ENCODE peak calls at places on chromosomes 5 and 9, in five cellular contexts. S is activated T-helper 1 cell treated with anti-CD3 and anti-CD28 coated beads, Interleukin-12 subunit alpha, Interleukin-12 subunit beta, Interleukin-2, Interleukin-4 antibody, amounts not matched to agents 30 ng/mL and 10 ng/mL and 1 ng/mL, durations not matched to agents 14 hours and 24 hours and 36 hours; W is nephron progenitor cell; V is pancreas; L is hypothalamus. Z is an unnamed sample.

GRCh38 chr5:132243366-132243977 is 14.0 kb upstream of the PDLIM4 start:
- DNase-seq in L (no peak), W (no peak), V (no peak), S (no peak), Z (no peak)

GRCh38 chr5:1255081-1255561 is 29.9 kb downstream of the SLC6A18 start:
- DNase-seq in L (no peak), S (peak), W (no peak), V (peak), Z (no peak)

GRCh38 chr5:67206381-67207328 is 10.1 kb upstream of the CD180 start:
- DNase-seq in L (no peak), S (peak), V (no peak), W (no peak), Z (peak)

GRCh38 chr9:104911029-104911607 is 16.8 kb downstream of the ABCA1 start:
- DNase-seq in L (no peak), V (no peak), S (no peak), W (no peak), Z (no peak)

GRCh38 chr5:52961238-52961637 is 27.9 kb upstream of the ITGA2 start:
- DNase-seq in V (no peak), W (no peak), L (no peak), S (no peak), Z (no peak)

GRCh38 chr9:123062306-123063171 is 29.1 kb downstream of the GPR21 start:
- DNase-seq in V (no peak), W (no peak), S (no peak), L (no peak), Z (no peak)

GRCh38 chr5:143648696-143649095 is 163.3 kb upstream of the HMHB1 start:
- DNase-seq in S (no peak), L (no peak), W (no peak), V (no peak), Z (no peak)

GRCh38 chr5:151471276-151471675 is 23.9 kb downstream of the SLC36A1 start:
- DNase-seq in W (no peak), V (no peak), S (no peak), L (no peak), Z (no peak)

GRCh38 chr9:121359358-121360294 is 10.4 kb downstream of the STOM start:
- DNase-seq in S (no peak), W (no peak), L (no peak), V (no peak), Z (no peak)

GRCh38 chr9:36566813-36567217 is 5.9 kb upstream of the MELK start:
- DNase-seq in V (no peak), W (no peak), L (peak), S (no peak), Z (no peak)

GRCh38 chr9:98146101-98146991 is 27.3 kb upstream of the TRIM14 start:
- DNase-seq in S (no peak), L (no peak), W (peak), V (peak), Z (peak)

GRCh38 chr9:19748278-19749126 is 40.3 kb downstream of the SLC24A2 start:
- DNase-seq in S (peak), V (no peak), L (no peak), W (no peak), Z (no peak)

GRCh38 chr9:12876872-12877271 is 102.1 kb downstream of the LURAP1L start:
- DNase-seq in W (no peak), L (no peak), V (no peak), S (no peak), Z (no peak)

GRCh38 chr5:118531276-118531675 is 457.1 kb downstream of the DTWD2 start:
- DNase-seq in L (no peak), V (no peak), S (no peak), W (no peak), Z (no peak)